ENCODE peak calls at places on chromosomes 13 and 19, in five cellular contexts. W, S, H, K and Z are unnamed samples.

GRCh38 chr13:74135306-74136088 is 1.3 kb upstream of the KLF12 start:
- DNase-seq in W (peak; percentile 62), S (no peak), H (peak; percentile 56), K (peak; percentile 30), Z (peak; percentile 84)

GRCh38 chr13:73941752-73942151 is 192.5 kb downstream of the KLF12 start:
- DNase-seq in W (no peak), S (no peak), H (no peak), K (no peak), Z (no peak)

GRCh38 chr19:18989316-18989715 is 44.0 kb downstream of the SUGP2 start:
- DNase-seq in W (no peak), S (peak; percentile 16), H (no peak), K (no peak), Z (no peak)

GRCh38 chr19:52297601-52298358 is 811 bp downstream of the ZNF480 start:
- DNase-seq in W (no peak), S (no peak), H (no peak), K (no peak), Z (no peak)

GRCh38 chr13:45350152-45350551 is 9.2 kb upstream of the TPT1 start:
- DNase-seq in W (no peak), S (no peak), H (no peak), K (no peak), Z (no peak)

GRCh38 chr19:45819769-45820168 is 4.7 kb upstream of the RSPH6A start:
- DNase-seq in W (no peak), S (no peak), H (no peak), K (no peak), Z (no peak)

GRCh38 chr13:102913924-102914628 is 68.2 kb downstream of the ERCC5 start:
- DNase-seq in W (no peak), S (no peak), H (no peak), K (no peak), Z (no peak)

GRCh38 chr19:18951721-18952281 is 10.8 kb upstream of the HOMER3 start:
- DNase-seq in W (no peak), S (peak; percentile 21), H (no peak), K (no peak), Z (no peak)

GRCh38 chr19:17765069-17765618 is 13.9 kb downstream of the FCHO1 start:
- DNase-seq in W (no peak), S (no peak), H (no peak), K (no peak), Z (no peak)

GRCh38 chr19:10104665-10105221 is 1.4 kb upstream of the PPAN start:
- DNase-seq in W (no peak), S (no peak), H (peak; percentile 87), K (no peak), Z (no peak)

GRCh38 chr13:22195726-22196125 is 524.9 kb downstream of the FGF9 start:
- DNase-seq in W (no peak), S (no peak), H (no peak), K (no peak), Z (no peak)

GRCh38 chr13:92591117-92591516 is 635.5 kb upstream of the GPC6 start:
- DNase-seq in W (no peak), S (no peak), H (no peak), K (no peak), Z (no peak)

GRCh38 chr19:50728084-50728737 is 5.0 kb downstream of the CLEC11A start:
- DNase-seq in W (peak; percentile 69), S (peak; percentile 63), H (peak; percentile 90), K (peak; percentile 46), Z (no peak)

GRCh38 chr13:98486412-98486811 is 90.5 kb downstream of the STK24 start:
- DNase-seq in W (no peak), S (no peak), H (no peak), K (no peak), Z (no peak)

GRCh38 chr13:101475536-101475935 is 23.1 kb downstream of the ITGBL1 start:
- DNase-seq in W (no peak), S (no peak), H (no peak), K (no peak), Z (no peak)

GRCh38 chr13:19644947-19645439 is 11.5 kb downstream of the MPHOSPH8 start:
- DNase-seq in W (no peak), S (no peak), H (no peak), K (no peak), Z (no peak)

GRCh38 chr13:32051156-32051555 is 19.6 kb downstream of the FRY start:
- DNase-seq in W (no peak), S (no peak), H (no peak), K (no peak), Z (no peak)

GRCh38 chr19:44592451-44592890 is 20.9 kb upstream of the IGSF23 start:
- DNase-seq in W (no peak), S (no peak), H (no peak), K (no peak), Z (no peak)

GRCh38 chr13:24860775-24861174 is 96.8 kb downstream of the RNF17 start:
- DNase-seq in W (no peak), S (no peak), H (no peak), K (no peak), Z (no peak)

GRCh38 chr13:76512676-76513277 is 373.4 kb downstream of the KCTD12 start:
- DNase-seq in W (no peak), S (peak; percentile 85), H (no peak), K (no peak), Z (no peak)

GRCh38 chr13:40518481-40518882 is 148.0 kb downstream of the FOXO1 start:
- DNase-seq in W (no peak), S (no peak), H (peak; percentile 92), K (no peak), Z (no peak)

GRCh38 chr13:59533561-59534337 is 630.0 kb downstream of the DIAPH3 start:
- DNase-seq in W (no peak), S (no peak), H (no peak), K (no peak), Z (no peak)

GRCh38 chr13:113413898-113414282 is 39.4 kb downstream of the ADPRHL1 start:
- DNase-seq in W (no peak), S (no peak), H (no peak), K (no peak), Z (peak; percentile 92)

GRCh38 chr19:52139291-52140076 is at the start of gene ZNF616:
- DNase-seq in W (peak; percentile 97), S (peak; percentile 77), H (peak; percentile 99), K (peak; percentile 92), Z (peak; percentile 97)

GRCh38 chr13:109644069-109644750 is 142.2 kb downstream of the IRS2 start:
- DNase-seq in W (no peak), S (no peak), H (no peak), K (no peak), Z (no peak)

GRCh38 chr13:19634129-19634740 is 776 bp downstream of the MPHOSPH8 start:
- DNase-seq in W (no peak), S (no peak), H (no peak), K (no peak), Z (no peak)

GRCh38 chr19:47471733-47472457 is at the start of gene SLC8A2:
- DNase-seq in W (peak; percentile 77), S (no peak), H (peak; percentile 72), K (no peak), Z (peak; percentile 84)

GRCh38 chr19:4362038-4362828 is 18.9 kb downstream of the MPND start:
- DNase-seq in W (no peak), S (no peak), H (no peak), K (no peak), Z (no peak)

GRCh38 chr19:2554856-2555255 is 78.9 kb downstream of the GADD45B start:
- DNase-seq in W (no peak), S (no peak), H (no peak), K (no peak), Z (no peak)

GRCh38 chr19:31349160-31349881 is at the start of gene TSHZ3:
- DNase-seq in W (peak; percentile 55), S (no peak), H (peak; percentile 67), K (peak; percentile 72), Z (peak; percentile 85)